ENCODE peak calls at places on chromosomes 2 and 18, in eight cellular contexts. R, G, D, F, Y, X, O and P are unnamed samples.
A peak's percentile ranks its signal among the peaks of the same experiment; 100 is the strongest.

GRCh38 chr2:157747695-157748370 is 119.2 kb upstream of the ACVR1C start:
- DNase-seq in D (no peak), Y (peak; percentile 16), O (no peak), F (peak; percentile 89), R (no peak), X (no peak), G (peak; percentile 39), P (no peak)

GRCh38 chr2:133241231-133241575 is 327.1 kb downstream of the NCKAP5 start:
- DNase-seq in R (no peak), X (no peak), Y (no peak), F (peak; percentile 91), O (no peak), D (no peak), G (peak; percentile 53), P (no peak)

GRCh38 chr2:75570948-75571729 is 10.4 kb upstream of the EVA1A start:
- DNase-seq in Y (no peak), X (no peak), D (no peak), O (no peak), G (no peak), F (peak; percentile 76), R (no peak), P (peak; percentile 51)

GRCh38 chr2:67733517-67733916 is 329.3 kb downstream of the C1D start:
- DNase-seq in Y (peak; percentile 30), F (no peak), D (no peak), G (peak; percentile 22), R (no peak), X (no peak), O (no peak), P (peak; percentile 18)

GRCh38 chr2:215843579-215843978 is 169.8 kb downstream of the MREG start:
- DNase-seq in G (peak; percentile 90), O (no peak), D (no peak), F (peak; percentile 92), Y (no peak), R (no peak), X (peak; percentile 88), P (no peak)

GRCh38 chr2:105235388-105236059 is 6.0 kb upstream of the GPR45 start:
- DNase-seq in G (peak; percentile 96), X (peak; percentile 36), R (peak; percentile 67), D (peak; percentile 56), Y (peak; percentile 86), O (no peak), F (peak; percentile 80), P (peak; percentile 88)

GRCh38 chr2:216516730-216517350 is 18.2 kb downstream of the RPL37A start:
- DNase-seq in G (peak; percentile 88), D (peak; percentile 57), O (no peak), F (peak; percentile 74), X (no peak), R (no peak), Y (peak; percentile 62), P (no peak)

GRCh38 chr2:191756753-191757152 is 78.8 kb downstream of the NABP1 start:
- DNase-seq in O (no peak), D (no peak), G (no peak), Y (no peak), X (no peak), R (no peak), F (no peak), P (no peak)

GRCh38 chr2:119528036-119528435 is 3.8 kb upstream of the SCTR start:
- DNase-seq in F (no peak), D (no peak), X (no peak), Y (no peak), G (no peak), R (no peak), O (no peak), P (no peak)

GRCh38 chr18:70469916-70470315 is 181.1 kb downstream of the SOCS6 start:
- DNase-seq in D (peak; percentile 50), Y (no peak), R (no peak), G (no peak), X (no peak), F (no peak), O (no peak), P (peak; percentile 3)

GRCh38 chr2:48434101-48434500 is 95.9 kb upstream of the STON1 start:
- DNase-seq in D (no peak), Y (no peak), F (no peak), R (no peak), O (no peak), G (no peak), X (no peak), P (no peak)

GRCh38 chr2:217338306-217338916 is 478.5 kb upstream of the TNP1 start:
- DNase-seq in O (no peak), R (no peak), F (peak; percentile 96), X (peak; percentile 30), Y (no peak), D (no peak), G (peak; percentile 69), P (peak; percentile 66)